ENCODE peak calls at places on chromosomes 3 and 15, in six cellular contexts. B is A549, N is SK-N-SH, Z is K562, O is GM23338, U is GM12878. A is an unnamed sample.

GRCh38 chr15:85179700-85180099 is 198.0 kb downstream of the PDE8A start:
- DNase-seq in N (no peak), O (no peak), Z (no peak), B (no peak), U (no peak), A (no peak)

GRCh38 chr3:174822320-174822719 is 36.8 kb upstream of the NAALADL2 start:
- DNase-seq in N (no peak), O (no peak), U (no peak), B (no peak), Z (no peak), A (no peak)

GRCh38 chr15:55250392-55250791 is 39.2 kb downstream of the RAB27A start:
- DNase-seq in B (peak), N (no peak), O (no peak), Z (no peak), U (no peak), A (no peak)

GRCh38 chr3:12751548-12751947 is 7.5 kb downstream of the TMEM40 start:
- DNase-seq in B (peak), Z (no peak), U (no peak), O (no peak), N (no peak), A (no peak)

GRCh38 chr15:55774113-55774970 is 31.4 kb upstream of the PRTG start:
- DNase-seq in Z (peak), B (peak), U (no peak), N (peak), O (peak), A (peak)

GRCh38 chr15:99454941-99455795 is 110.6 kb upstream of the MEF2A start:
- DNase-seq in N (no peak), B (peak), Z (no peak), O (no peak), U (no peak), A (peak)

GRCh38 chr3:30520695-30521094 is 85.7 kb upstream of the TGFBR2 start:
- DNase-seq in U (no peak), N (no peak), O (no peak), Z (no peak), B (no peak), A (no peak)

GRCh38 chr3:4474683-4475490 is 7.8 kb upstream of the SUMF1 start:
- DNase-seq in B (peak), Z (no peak), U (peak), N (no peak), O (peak), A (no peak)

GRCh38 chr3:33030802-33031201 is 66.1 kb downstream of the GLB1 start:
- DNase-seq in O (peak), Z (no peak), U (no peak), B (no peak), N (no peak), A (no peak)

GRCh38 chr15:20341901-20342605 is 199.5 kb downstream of the GOLGA6L6 start:
- DNase-seq in U (no peak), B (peak), Z (peak), O (no peak), N (no peak), A (no peak)

GRCh38 chr3:178367817-178368617 is 168.2 kb upstream of the KCNMB2 start:
- DNase-seq in N (no peak), O (no peak), U (no peak), Z (no peak), B (no peak), A (no peak)

GRCh38 chr3:33636125-33636855 is 81.8 kb downstream of the CLASP2 start:
- DNase-seq in O (peak), B (peak), N (peak), Z (peak), U (no peak), A (peak)

GRCh38 chr3:49652218-49652921 is 21.8 kb upstream of the APEH start:
- DNase-seq in B (no peak), Z (no peak), N (no peak), O (no peak), U (no peak), A (no peak)

GRCh38 chr3:193963808-193964516 is 172.0 kb upstream of the HES1 start:
- DNase-seq in O (no peak), U (peak), B (no peak), N (no peak), Z (no peak), A (no peak)

GRCh38 chr3:178669046-178669445 is 132.8 kb downstream of the KCNMB2 start:
- DNase-seq in Z (no peak), B (no peak), O (peak), U (no peak), N (no peak), A (no peak)

GRCh38 chr15:34114215-34114614 is 12.3 kb downstream of the PGBD4 start:
- DNase-seq in O (no peak), U (no peak), N (no peak), Z (no peak), B (no peak), A (no peak)

GRCh38 chr3:9497821-9498565 is 55.6 kb downstream of the LHFPL4 start:
- DNase-seq in N (no peak), Z (no peak), U (no peak), O (no peak), B (no peak), A (peak)

GRCh38 chr3:57421336-57421735 is 122.8 kb downstream of the DNAH12 start:
- DNase-seq in B (no peak), O (no peak), N (no peak), U (no peak), Z (no peak), A (no peak)

GRCh38 chr3:77489216-77489615 is 449.3 kb downstream of the ROBO2 start:
- DNase-seq in Z (no peak), O (no peak), N (no peak), U (no peak), B (no peak), A (no peak)

GRCh38 chr15:68114356-68114755 is 60.2 kb downstream of the PIAS1 start:
- DNase-seq in O (no peak), B (no peak), U (no peak), N (no peak), Z (no peak), A (no peak)

GRCh38 chr3:58234516-58234931 is 3.1 kb upstream of the ABHD6 start:
- DNase-seq in Z (no peak), U (no peak), B (peak), N (no peak), O (no peak), A (no peak)

GRCh38 chr3:78420611-78421010 is 1347.2 kb downstream of the ROBO1 start:
- DNase-seq in B (no peak), Z (no peak), U (no peak), N (no peak), O (no peak), A (no peak)

GRCh38 chr3:132879651-132880050 is 157.4 kb upstream of the NPHP3 start:
- DNase-seq in Z (no peak), O (peak), B (no peak), U (no peak), N (peak), A (no peak)

GRCh38 chr15:74040115-74040850 is 42.1 kb downstream of the GOLGA6A start:
- DNase-seq in B (peak), Z (no peak), N (no peak), O (no peak), U (no peak), A (no peak)

GRCh38 chr15:70149667-70150404 is 52.1 kb upstream of the TLE3 start:
- DNase-seq in B (peak), U (no peak), Z (peak), N (no peak), O (no peak), A (no peak)
- TF ChIP-seq REST in B (no peak), U (no peak), Z (no peak), N (no peak), O (no peak), A (no peak)

GRCh38 chr15:41806291-41807181 is 21.4 kb upstream of the JMJD7 start:
- DNase-seq in O (peak), B (no peak), Z (no peak), U (no peak), N (no peak), A (peak)
- TF ChIP-seq REST in O (no peak), B (no peak), Z (no peak), U (no peak), N (no peak), A (no peak)

DNA sequence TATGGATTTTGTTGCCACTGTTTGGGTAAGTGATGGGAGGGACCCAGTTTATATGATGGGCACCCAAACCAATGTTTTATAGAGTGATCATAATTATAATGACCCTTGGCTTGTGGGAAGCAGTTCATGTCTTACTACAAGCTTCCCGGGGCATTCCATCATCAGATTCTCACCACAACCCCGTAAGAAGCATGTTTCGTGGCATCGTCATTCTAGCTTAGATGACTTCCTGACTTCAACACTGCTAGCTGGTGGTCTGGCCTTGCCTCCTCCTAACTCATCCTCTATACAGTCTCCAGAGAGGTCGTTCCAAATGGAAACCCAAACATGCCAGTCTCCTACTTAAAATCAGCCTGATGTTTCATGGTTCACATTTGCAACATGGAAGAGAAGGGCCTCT is 226.9 kb downstream of the ADAMTS9 start:
- DNase-seq in B (no peak), U (no peak), N (no peak), Z (no peak), O (no peak), A (no peak)
- TF ChIP-seq REST in B (no peak), U (no peak), N (no peak), Z (no peak), O (no peak), A (no peak)

DNA sequence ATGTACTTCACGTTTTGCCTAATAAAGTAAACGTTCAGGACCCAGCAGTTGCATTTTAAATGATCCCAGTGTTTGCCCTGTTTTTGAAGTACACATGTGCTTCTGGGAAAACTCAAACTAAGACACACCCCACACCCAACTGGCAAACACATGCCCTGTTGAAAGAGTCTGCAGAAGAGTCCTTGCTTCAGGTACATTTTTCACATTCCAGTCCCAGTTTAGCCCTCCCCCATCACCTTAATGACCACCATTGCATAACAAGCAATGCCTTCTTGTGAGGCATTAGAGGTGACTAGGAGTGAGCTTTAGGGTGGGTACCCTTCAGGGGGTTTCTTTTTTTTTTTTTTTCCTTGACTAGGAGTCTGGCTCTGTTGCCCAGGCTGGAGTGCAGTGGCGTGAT is 322.3 kb downstream of the CNTN4 start:
- DNase-seq in Z (no peak), U (no peak), O (peak), N (no peak), B (no peak), A (no peak)
- TF ChIP-seq REST in Z (no peak), U (no peak), O (no peak), N (no peak), B (no peak), A (no peak)

GRCh38 chr3:102174312-102174712 is 260.5 kb upstream of the ZPLD1 start:
- DNase-seq in U (no peak), O (no peak), N (no peak), Z (no peak), B (peak), A (no peak)

GRCh38 chr3:102176393-102176792 is 258.4 kb upstream of the ZPLD1 start:
- DNase-seq in B (no peak), N (no peak), U (no peak), Z (no peak), O (no peak), A (no peak)

GRCh38 chr3:102178817-102179216 is 256.0 kb upstream of the ZPLD1 start:
- DNase-seq in U (no peak), O (no peak), N (no peak), Z (no peak), B (no peak), A (no peak)

GRCh38 chr3:102177075-102177755 is 257.6 kb upstream of the ZPLD1 start:
- DNase-seq in B (no peak), Z (no peak), N (no peak), U (no peak), O (no peak), A (no peak)

DNA sequence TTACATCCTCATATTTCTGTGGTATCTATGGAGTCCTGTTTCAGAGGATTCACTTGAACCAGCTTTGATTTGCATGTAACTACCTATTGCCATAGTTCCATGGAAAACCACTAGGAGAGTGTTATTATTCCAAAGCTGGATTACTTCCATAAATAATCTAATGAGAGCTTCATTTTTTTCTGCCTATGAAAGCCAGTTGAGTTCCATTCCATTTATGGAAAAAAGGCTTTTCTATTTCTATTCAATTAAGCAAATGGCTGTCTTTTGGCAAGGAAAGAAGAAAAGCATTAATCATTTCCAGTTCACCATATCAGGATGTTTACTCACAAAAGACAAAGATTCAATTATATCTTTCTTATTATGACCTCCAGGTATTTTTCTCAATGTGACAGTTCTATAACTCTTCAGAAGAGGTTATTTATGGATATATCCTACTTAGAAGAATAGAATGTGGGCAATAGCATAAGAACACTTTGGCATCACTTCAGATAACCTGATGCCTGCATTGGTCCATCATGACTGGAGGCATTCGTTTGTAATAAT is 259.9 kb upstream of the ZPLD1 start:
- DNase-seq in U (no peak), O (no peak), N (no peak), Z (no peak), B (peak), A (no peak)
- TF ChIP-seq REST in U (no peak), O (no peak), N (no peak), Z (no peak), B (no peak), A (no peak)

GRCh38 chr3:25064681-25065080 is 363.4 kb upstream of the RARB start:
- DNase-seq in Z (no peak), B (no peak), U (no peak), O (no peak), N (no peak), A (no peak)
- TF ChIP-seq REST in Z (no peak), B (no peak), U (no peak), O (no peak), N (no peak), A (no peak)

GRCh38 chr3:184954251-184954650 is 142.3 kb downstream of the VPS8 start:
- DNase-seq in Z (no peak), B (no peak), O (no peak), N (no peak), U (no peak), A (no peak)

GRCh38 chr3:184949570-184949969 is 137.6 kb downstream of the VPS8 start:
- DNase-seq in U (no peak), N (no peak), Z (no peak), O (no peak), B (no peak), A (no peak)

GRCh38 chr3:184952671-184953070 is 140.7 kb downstream of the VPS8 start:
- DNase-seq in U (no peak), B (no peak), O (no peak), N (no peak), Z (no peak), A (no peak)

GRCh38 chr3:184953396-184953795 is 141.4 kb downstream of the VPS8 start:
- DNase-seq in U (no peak), Z (peak), N (peak), B (no peak), O (peak), A (no peak)
- TF ChIP-seq REST in U (no peak), Z (no peak), N (no peak), B (no peak), O (no peak), A (no peak)

GRCh38 chr3:172939651-172940293 is 189.2 kb downstream of the ECT2 start:
- DNase-seq in Z (peak), U (no peak), N (no peak), O (peak), B (no peak), A (no peak)
- TF ChIP-seq REST in Z (no peak), U (no peak), N (no peak), O (no peak), B (no peak), A (no peak)

DNA sequence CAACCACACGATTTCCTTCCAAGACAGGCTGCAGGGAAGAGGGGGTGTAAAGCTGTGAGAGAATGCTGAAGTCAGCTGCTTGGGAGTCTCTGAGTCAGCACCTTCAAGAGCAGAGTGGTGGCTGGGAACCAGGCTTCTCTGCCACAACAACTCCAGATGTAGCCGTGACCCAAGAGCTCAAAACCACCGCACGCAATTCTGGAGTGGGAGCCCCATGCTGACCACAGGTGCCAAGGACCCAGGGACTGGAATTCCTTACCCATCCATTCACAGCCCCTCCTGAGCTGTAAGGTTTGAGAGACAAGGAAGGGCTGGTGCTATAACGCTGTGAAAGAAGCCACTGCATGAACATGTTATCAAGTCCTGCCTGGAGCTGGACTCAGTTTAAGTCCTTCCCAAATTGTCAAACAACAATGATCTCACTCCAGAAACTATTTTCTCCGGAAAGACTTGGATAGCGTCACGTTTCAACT is 61.4 kb downstream of the UMPS start:
- DNase-seq in B (no peak), U (no peak), N (no peak), O (no peak), Z (no peak), A (no peak)
- TF ChIP-seq REST in B (no peak), U (no peak), N (no peak), O (no peak), Z (no peak), A (no peak)

A was measured in HCT116.